ENCODE peak calls at places on chromosome 5, in four cellular contexts. D is ureter; Q is naive thymus-derived CD8-positive, alpha-beta T cell; V is BE2C. O is an unnamed sample.

GRCh38 chr5:93078082-93079038 is 502.7 kb downstream of the NR2F1-AS1 start:
- DNase-seq in D (peak), Q (no peak), V (peak), O (peak)

GRCh38 chr5:8525835-8526234 is 656.9 kb downstream of the MTRR start:
- DNase-seq in D (no peak), Q (no peak), V (no peak), O (no peak)

GRCh38 chr5:163504091-163504931 is 1.1 kb upstream of the MAT2B start:
- DNase-seq in D (peak), Q (no peak), V (peak), O (peak)

GRCh38 chr5:58828145-58828544 is 245.3 kb downstream of the RAB3C start:
- DNase-seq in D (no peak), Q (no peak), V (no peak), O (no peak)

GRCh38 chr5:112240011-112240410 is 179.1 kb downstream of the EPB41L4A start:
- DNase-seq in D (no peak), Q (no peak), V (no peak), O (peak)

GRCh38 chr5:116654890-116655289 is 80.3 kb upstream of the SEMA6A start:
- DNase-seq in D (no peak), Q (no peak), V (no peak), O (no peak)

GRCh38 chr5:180441577-180441976 is 52.6 kb upstream of the CNOT6 start:
- DNase-seq in D (no peak), Q (no peak), V (no peak), O (no peak)

GRCh38 chr5:140075371-140075770 is 32.3 kb upstream of the NRG2 start:
- DNase-seq in D (no peak), Q (no peak), V (no peak), O (no peak)

GRCh38 chr5:147621016-147621415 is 111.1 kb upstream of the DPYSL3 start:
- DNase-seq in D (no peak), Q (no peak), V (no peak), O (no peak)

GRCh38 chr5:16784843-16785791 is 151.0 kb downstream of the MYO10 start:
- DNase-seq in D (no peak), Q (no peak), V (no peak), O (no peak)

GRCh38 chr5:148179234-148179824 is 11.0 kb downstream of the SPINK14 start:
- DNase-seq in D (no peak), Q (no peak), V (peak), O (peak)

GRCh38 chr5:116709082-116709481 is 134.5 kb upstream of the SEMA6A start:
- DNase-seq in D (no peak), Q (no peak), V (no peak), O (no peak)

GRCh38 chr5:6535594-6535993 is 86.9 kb downstream of the UBE2QL1 start:
- DNase-seq in D (no peak), Q (no peak), V (no peak), O (no peak)

GRCh38 chr5:163790497-163790896 is 285.1 kb downstream of the MAT2B start:
- DNase-seq in D (no peak), Q (no peak), V (no peak), O (no peak)

GRCh38 chr5:172886974-172887491 is 53.0 kb downstream of the ERGIC1 start:
- DNase-seq in D (no peak), Q (no peak), V (no peak), O (no peak)

GRCh38 chr5:88806338-88806737 is 76.6 kb downstream of the MEF2C start:
- DNase-seq in D (no peak), Q (no peak), V (no peak), O (no peak)

GRCh38 chr5:173454764-173455598 is 126.8 kb upstream of the STC2 start:
- DNase-seq in D (no peak), Q (no peak), V (peak), O (peak)